ENCODE peak calls at places on chromosomes 16 and 17, in seven cellular contexts. A is head of caudate nucleus; G is activated effector memory CD4-positive, alpha-beta T cell treated with Interleukin-2 at 50 U/mL for 16 hours; B is hypothalamus; N is left cardiac atrium; F is natural killer cell; X is PC-9. Q is an unnamed sample.

GRCh38 chr16:1613728-1614225 is 1.6 kb downstream of the CRAMP1 start:
- DNase-seq in A (no peak), N (no peak), G (no peak), X (no peak), B (no peak), F (no peak), Q (peak; percentile 11)

GRCh38 chr17:60971515-60972369 is 294.1 kb downstream of the BCAS3 start:
- DNase-seq in X (peak; percentile 40), B (no peak), N (no peak), G (no peak), A (peak; percentile 2), F (no peak), Q (no peak)

GRCh38 chr16:26981266-26981938 is 85.3 kb upstream of the C16orf82 start:
- DNase-seq in A (no peak), X (no peak), B (no peak), F (no peak), N (no peak), G (no peak), Q (no peak)

GRCh38 chr17:8698142-8699050 is 46.2 kb downstream of the CCDC42 start:
- DNase-seq in G (no peak), B (peak; percentile 5), A (no peak), X (no peak), F (no peak), N (peak; percentile 82), Q (no peak)

GRCh38 chr16:87665193-87665592 is 62.9 kb downstream of the JPH3 start:
- DNase-seq in B (no peak), G (no peak), X (no peak), N (no peak), A (no peak), F (no peak), Q (no peak)

GRCh38 chr16:19850131-19850817 is 34.4 kb downstream of the GPRC5B start:
- DNase-seq in N (no peak), B (no peak), X (no peak), F (no peak), A (no peak), G (no peak), Q (no peak)

GRCh38 chr17:50459081-50459676 is 9.5 kb downstream of the CHAD start:
- DNase-seq in F (no peak), X (peak; percentile 62), G (no peak), B (no peak), A (no peak), N (no peak), Q (no peak)

GRCh38 chr16:24002619-24003018 is 166.8 kb downstream of the PRKCB start:
- DNase-seq in A (no peak), X (no peak), G (no peak), B (no peak), N (no peak), F (no peak), Q (no peak)

GRCh38 chr16:24138024-24138423 is 118.1 kb upstream of the CACNG3 start:
- DNase-seq in B (no peak), N (no peak), A (no peak), F (no peak), G (no peak), X (no peak), Q (no peak)

GRCh38 chr17:44581868-44582267 is 24.6 kb downstream of the FZD2 start:
- DNase-seq in N (no peak), G (no peak), X (no peak), B (no peak), F (no peak), A (no peak), Q (no peak)

GRCh38 chr16:15907863-15908478 is 19.6 kb upstream of the CEP20 start:
- DNase-seq in F (no peak), A (no peak), G (no peak), X (peak; percentile 50), N (no peak), B (no peak), Q (peak; percentile 26)

GRCh38 chr17:76080207-76080933 is 1.4 kb downstream of the ZACN start:
- DNase-seq in B (no peak), X (no peak), G (no peak), A (no peak), N (no peak), F (no peak), Q (no peak)

GRCh38 chr17:48754500-48755261 is 26.1 kb upstream of the HOXB13 start:
- DNase-seq in N (no peak), X (no peak), F (no peak), A (no peak), G (no peak), B (no peak), Q (no peak)

GRCh38 chr17:78680436-78680835 is 101.6 kb downstream of the CYTH1 start:
- DNase-seq in N (no peak), G (no peak), B (no peak), X (no peak), A (no peak), F (no peak), Q (no peak)

GRCh38 chr17:42675348-42675983 is 1.3 kb downstream of the PLEKHH3 start:
- DNase-seq in N (peak; percentile 45), F (no peak), A (no peak), B (no peak), X (no peak), G (no peak), Q (no peak)

GRCh38 chr17:5000237-5000639 is 2.5 kb downstream of the KIF1C start:
- DNase-seq in A (no peak), G (no peak), N (peak; percentile 88), B (no peak), X (no peak), F (no peak), Q (no peak)

GRCh38 chr16:89096768-89097527 is 3.3 kb downstream of the ACSF3 start:
- DNase-seq in G (peak; percentile 27), N (no peak), B (no peak), A (no peak), F (no peak), X (no peak), Q (no peak)

GRCh38 chr16:86751081-86752030 is 173.0 kb downstream of the FOXL1 start:
- DNase-seq in X (no peak), A (no peak), N (no peak), G (no peak), F (no peak), B (no peak), Q (peak; percentile 46)

GRCh38 chr17:40451420-40451819 is 8.2 kb downstream of the IGFBP4 start:
- DNase-seq in N (peak; percentile 87), G (no peak), A (no peak), X (no peak), B (no peak), F (no peak), Q (no peak)

GRCh38 chr17:77327566-77328463 is 187.0 kb downstream of the SEC14L1 start:
- DNase-seq in G (no peak), B (no peak), F (peak; percentile 14), N (no peak), X (no peak), A (no peak), Q (no peak)

GRCh38 chr16:8716592-8716991 is 42.2 kb downstream of the ABAT start:
- DNase-seq in G (no peak), A (no peak), N (no peak), X (no peak), F (no peak), B (no peak), Q (peak; percentile 84)

GRCh38 chr16:2489581-2489980 is 14.7 kb downstream of the TBC1D24 start:
- DNase-seq in N (no peak), X (no peak), B (no peak), A (no peak), F (no peak), G (no peak), Q (no peak)

Q was measured in foreskin keratinocyte.